ENCODE peak calls at places on chromosomes 3 and 15, in six cellular contexts. I, P, Y, V, B and C are unnamed samples.

GRCh38 chr3:172562881-172563835 is 39.9 kb upstream of the TNFSF10 start:
- DNase-seq in I (no peak), P (no peak), Y (peak), V (no peak), B (no peak), C (no peak)

GRCh38 chr15:82641129-82641798 is 5.9 kb downstream of the CPEB1 start:
- DNase-seq in I (no peak), P (no peak), Y (no peak), V (no peak), B (no peak), C (no peak)

GRCh38 chr3:115693868-115694267 is 70.6 kb downstream of the GAP43 start:
- DNase-seq in I (no peak), P (no peak), Y (no peak), V (no peak), B (no peak), C (no peak)

GRCh38 chr3:11514191-11514770 is 129.4 kb downstream of the VGLL4 start:
- DNase-seq in I (peak), P (no peak), Y (peak), V (no peak), B (no peak), C (no peak)

GRCh38 chr3:102471001-102471400 is 36.2 kb downstream of the ZPLD1 start:
- DNase-seq in I (no peak), P (no peak), Y (no peak), V (peak), B (no peak), C (no peak)

GRCh38 chr15:95860406-95860805 is 470.1 kb upstream of the NR2F2 start:
- DNase-seq in I (no peak), P (no peak), Y (no peak), V (no peak), B (no peak), C (no peak)

GRCh38 chr15:65033659-65034269 is 4.3 kb upstream of the MTFMT start:
- DNase-seq in I (no peak), P (no peak), Y (peak), V (peak), B (no peak), C (no peak)

GRCh38 chr3:131218196-131218595 is 163.4 kb upstream of the NUDT16 start:
- DNase-seq in I (no peak), P (no peak), Y (peak), V (no peak), B (no peak), C (no peak)

GRCh38 chr3:179286331-179286730 is 35.4 kb upstream of the KCNMB3 start:
- DNase-seq in I (no peak), P (no peak), Y (no peak), V (no peak), B (no peak), C (no peak)

DNA sequence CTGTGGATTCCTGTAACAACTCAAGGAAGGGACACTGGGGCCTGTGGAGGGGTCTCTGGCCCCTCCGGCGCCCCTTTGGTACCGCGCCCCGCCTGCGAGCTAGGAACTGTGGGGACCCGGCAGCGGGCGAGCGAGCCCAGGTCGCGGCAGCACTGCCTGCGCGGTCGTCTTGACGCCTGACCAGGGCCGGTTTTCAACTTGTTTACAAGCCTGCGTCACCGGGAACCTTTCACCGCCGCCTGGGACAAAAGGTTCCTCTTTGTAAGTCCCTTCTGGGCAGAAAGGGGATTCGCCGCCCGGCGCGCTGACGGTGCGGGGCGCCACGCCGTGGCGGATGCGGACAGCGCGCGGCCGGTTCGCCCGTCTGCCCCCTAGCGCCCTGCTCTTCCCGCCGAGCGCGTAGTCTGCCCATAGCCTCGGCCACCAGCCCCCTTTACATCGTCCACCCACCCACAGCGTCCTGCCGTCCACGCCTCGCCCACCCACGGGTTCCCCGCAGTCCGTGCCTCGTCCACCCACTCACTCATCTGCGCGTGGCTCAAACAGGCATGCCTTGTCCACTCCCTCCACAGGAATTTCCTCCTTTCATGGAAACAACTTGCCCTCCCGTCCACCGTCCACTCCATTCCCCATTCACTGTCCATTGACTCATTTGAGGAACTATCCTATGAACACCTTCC is 5.5 kb upstream of the CFAP100 start:
- DNase-seq in I (peak), P (peak), Y (peak), V (peak), B (no peak), C (peak)
- H3K4me3 ChIP-seq in I (peak), P (peak), Y (peak), V (peak), B (no peak), C (peak)

DNA sequence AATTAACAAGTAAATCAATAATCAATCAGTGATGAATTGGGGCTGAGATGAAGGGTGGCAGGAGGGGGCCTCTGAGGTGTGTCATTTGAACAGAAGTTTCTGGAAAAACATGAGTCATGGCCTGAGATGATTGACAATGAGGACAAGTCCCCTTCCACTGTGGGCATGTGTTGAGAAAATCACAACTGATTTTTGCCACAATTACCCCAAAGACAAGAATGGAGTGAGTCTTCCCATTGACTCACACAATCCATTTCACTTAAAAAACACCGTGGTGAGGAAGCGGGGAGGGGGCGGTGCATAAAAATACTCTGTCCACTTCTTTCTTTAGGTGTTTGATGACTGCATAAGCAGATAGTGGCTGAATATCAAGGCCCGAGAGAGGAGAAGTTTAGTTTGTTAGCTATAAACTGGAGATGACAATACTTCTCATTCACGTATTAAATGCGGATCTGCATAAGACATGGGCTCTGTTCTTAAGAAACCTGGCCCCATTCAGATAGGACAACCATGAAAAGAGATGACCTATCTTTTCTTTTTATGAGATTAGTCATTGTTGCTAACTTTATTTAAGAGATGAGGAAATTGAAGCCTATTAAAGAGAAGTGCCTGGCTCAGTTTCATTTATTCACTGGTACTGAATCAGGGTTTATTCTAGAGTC is 34.7 kb downstream of the SHC4 start:
- DNase-seq in I (no peak), P (no peak), Y (no peak), V (no peak), B (no peak), C (no peak)
- H3K4me3 ChIP-seq in I (no peak), P (no peak), Y (no peak), V (no peak), B (no peak), C (no peak)

GRCh38 chr3:98743071-98743470 is 20.1 kb upstream of the ST3GAL6 start:
- DNase-seq in I (peak), P (no peak), Y (no peak), V (no peak), B (no peak), C (no peak)

GRCh38 chr3:98744283-98744682 is 18.9 kb upstream of the ST3GAL6 start:
- DNase-seq in I (no peak), P (no peak), Y (no peak), V (no peak), B (no peak), C (no peak)

GRCh38 chr3:98737301-98737700 is 25.8 kb upstream of the ST3GAL6 start:
- DNase-seq in I (no peak), P (no peak), Y (no peak), V (no peak), B (no peak), C (no peak)

GRCh38 chr3:98740324-98740723 is 22.8 kb upstream of the ST3GAL6 start:
- DNase-seq in I (no peak), P (no peak), Y (no peak), V (no peak), B (no peak), C (no peak)

DNA sequence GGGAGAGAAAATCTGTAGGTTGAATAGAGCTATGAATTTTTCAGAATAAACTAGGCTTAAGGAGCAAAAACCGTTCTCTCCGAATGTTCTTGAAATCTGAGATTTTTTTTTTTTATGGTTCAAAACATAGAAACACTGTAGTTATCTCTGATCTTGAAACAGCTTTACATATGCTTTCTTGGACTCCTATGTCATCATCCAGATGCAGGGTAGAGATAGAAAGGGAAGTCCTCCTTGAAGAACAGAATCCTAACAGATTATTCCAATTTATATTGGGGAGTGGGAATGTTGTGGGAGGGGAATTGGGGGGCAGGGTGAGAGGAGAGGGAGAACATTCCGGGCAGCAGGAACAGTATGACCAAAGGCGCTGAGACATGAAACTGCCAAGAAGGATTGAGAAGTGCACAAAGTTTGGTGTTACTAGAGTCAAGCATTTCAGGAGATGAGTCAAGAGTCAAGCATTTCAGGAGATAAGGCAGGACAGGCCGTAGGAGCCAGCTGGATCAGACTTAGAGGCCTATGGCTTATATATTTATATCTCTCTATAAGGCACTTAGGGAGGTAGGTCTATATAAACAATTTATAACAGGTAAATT is 21.9 kb upstream of the ST3GAL6 start:
- DNase-seq in I (no peak), P (no peak), Y (no peak), V (no peak), B (no peak), C (no peak)
- H3K4me3 ChIP-seq in I (no peak), P (no peak), Y (no peak), V (no peak), B (no peak), C (no peak)

DNA sequence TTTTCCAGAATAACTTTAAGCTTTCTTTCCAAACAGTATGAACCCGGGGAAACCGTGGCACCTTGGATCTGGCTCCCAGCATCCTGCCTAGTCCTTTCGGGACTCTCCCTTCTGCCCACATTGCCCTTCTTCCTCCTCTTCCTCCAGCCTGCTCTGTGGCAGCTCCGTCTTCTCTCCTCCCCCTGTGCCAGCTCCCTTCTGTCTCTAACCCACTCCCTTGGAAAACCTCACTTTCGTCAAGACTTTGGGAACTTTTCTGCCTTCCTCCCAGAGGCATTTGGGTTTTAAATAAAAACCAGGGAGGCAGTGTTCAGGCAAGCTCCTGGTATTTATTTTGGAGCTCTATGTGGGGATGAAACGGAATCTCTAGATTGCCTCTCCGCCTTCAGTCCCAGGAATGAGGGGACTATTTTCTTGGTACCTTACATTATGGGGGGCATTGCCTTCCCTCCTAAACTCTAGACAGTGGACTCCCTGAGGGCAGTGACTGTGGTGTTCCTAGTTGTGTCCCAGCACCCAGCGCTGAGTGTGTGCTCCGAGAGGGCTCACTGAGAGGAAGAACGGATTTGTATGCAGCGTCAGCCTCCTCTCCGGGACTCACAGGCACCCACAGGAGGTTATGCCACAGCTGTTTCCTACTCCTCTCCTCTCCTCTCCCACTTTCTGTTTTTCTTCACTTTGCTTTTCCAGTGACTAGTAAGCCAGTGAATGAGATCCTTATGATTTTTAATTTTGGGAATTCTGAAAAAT is 105.4 kb upstream of the MRPS22 start:
- DNase-seq in I (no peak), P (no peak), Y (peak), V (no peak), B (no peak), C (no peak)
- H3K4me3 ChIP-seq in I (no peak), P (no peak), Y (peak), V (no peak), B (no peak), C (no peak)

DNA sequence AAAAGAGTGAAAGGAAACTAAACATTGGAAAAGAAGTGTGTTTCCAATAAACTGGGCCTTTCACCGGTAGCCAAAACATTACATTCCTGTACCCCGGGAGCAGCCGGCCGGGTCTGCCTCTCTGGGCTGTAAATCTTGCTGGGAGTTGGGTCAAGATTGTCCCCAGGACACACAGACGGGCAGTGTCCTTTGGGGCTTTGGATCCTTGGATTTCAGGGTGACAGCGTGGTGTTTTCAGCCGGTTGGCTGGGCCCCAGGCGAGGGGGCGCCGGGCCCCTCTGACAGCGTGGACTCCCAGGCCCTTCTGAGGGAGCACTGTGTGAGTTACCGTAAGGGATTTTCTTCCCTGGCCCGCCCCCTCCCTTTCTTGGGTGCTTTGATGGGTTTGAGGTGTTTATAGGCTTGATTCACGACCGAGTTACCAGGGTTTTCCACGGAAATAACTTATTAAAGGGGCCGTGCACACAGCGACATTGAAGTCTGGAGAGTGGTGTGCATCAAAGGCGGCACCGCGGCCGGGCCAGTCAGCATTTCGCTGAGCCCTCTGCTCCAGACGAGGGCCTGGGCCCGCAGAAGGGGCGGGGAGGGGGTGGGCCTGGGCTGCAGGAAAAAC is 27.4 kb downstream of the SMAD6 start:
- DNase-seq in I (no peak), P (no peak), Y (peak), V (peak), B (no peak), C (no peak)
- H3K4me3 ChIP-seq in I (no peak), P (peak), Y (peak), V (no peak), B (no peak), C (no peak)

GRCh38 chr15:68427961-68428360 is 4.0 kb downstream of the ITGA11 start:
- DNase-seq in I (no peak), P (no peak), Y (no peak), V (no peak), B (no peak), C (no peak)

GRCh38 chr15:68430471-68431036 is 1.4 kb downstream of the ITGA11 start:
- DNase-seq in I (no peak), P (no peak), Y (no peak), V (no peak), B (no peak), C (no peak)

GRCh38 chr15:68428431-68428940 is 3.5 kb downstream of the ITGA11 start:
- DNase-seq in I (no peak), P (peak), Y (no peak), V (no peak), B (no peak), C (no peak)

GRCh38 chr15:68431037-68431791 is 749 bp downstream of the ITGA11 start:
- DNase-seq in I (peak), P (no peak), Y (no peak), V (peak), B (no peak), C (no peak)

GRCh38 chr15:68429691-68430470 is 2.1 kb downstream of the ITGA11 start:
- DNase-seq in I (no peak), P (no peak), Y (peak), V (no peak), B (no peak), C (no peak)
- H3K4me3 ChIP-seq in I (no peak), P (no peak), Y (peak), V (no peak), B (no peak), C (no peak)

DNA sequence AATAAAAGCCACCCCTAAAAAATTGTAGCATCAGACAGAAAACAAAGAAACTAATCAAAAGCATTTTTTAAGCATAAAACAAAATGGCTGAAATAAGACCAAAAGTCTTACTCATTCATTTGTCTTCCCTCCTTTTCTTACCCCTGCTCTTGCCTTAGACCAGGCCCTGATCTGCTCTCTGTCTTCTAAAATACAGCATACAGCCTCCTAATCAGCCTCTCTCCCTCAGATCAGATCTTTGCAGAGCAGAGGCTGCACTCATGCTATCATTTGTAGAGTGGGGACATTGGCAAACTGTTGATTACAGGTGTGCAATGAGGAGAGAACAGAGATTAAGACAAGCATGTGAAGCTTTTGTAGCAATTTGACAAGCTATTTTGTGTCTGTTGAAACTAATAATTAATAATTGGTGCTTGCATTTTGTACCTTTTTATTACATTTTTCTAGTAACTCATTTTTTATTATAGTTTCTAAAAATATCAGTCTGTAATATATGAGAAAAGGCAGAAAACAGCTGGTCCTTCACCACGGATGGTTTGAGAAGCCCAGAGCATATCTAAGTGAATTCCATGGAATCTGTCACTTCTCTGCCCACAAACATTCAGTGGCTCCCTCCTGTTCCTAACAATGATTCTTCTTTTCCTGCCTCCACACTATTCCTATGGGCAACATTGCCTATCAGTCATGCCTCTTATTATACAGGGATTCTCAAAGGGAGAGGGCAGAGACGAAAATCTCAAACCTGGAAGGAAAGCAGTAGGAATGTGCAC is 286.2 kb upstream of the STT3B start:
- DNase-seq in I (no peak), P (no peak), Y (no peak), V (no peak), B (no peak), C (no peak)
- H3K4me3 ChIP-seq in I (no peak), P (no peak), Y (no peak), V (no peak), B (no peak), C (no peak)

GRCh38 chr15:69315402-69316110 is 16.8 kb downstream of the PAQR5 start:
- DNase-seq in I (no peak), P (no peak), Y (no peak), V (no peak), B (no peak), C (no peak)
- H3K4me3 ChIP-seq in I (no peak), P (no peak), Y (no peak), V (no peak), B (no peak), C (no peak)